ENCODE peak calls at places on chromosome 19, in eight cellular contexts. One of them, this sample, is unnamed.

GRCh38 chr19:1252221-1252817 is 3.9 kb downstream of the MIDN start:
- DNase-seq in neural progenitor cell: no peak
- DNase-seq in upper lobe of left lung: peak
- DNase-seq in A549: no peak
- DNase-seq in heart left ventricle: peak
- DNase-seq in IMR-90: peak
- DNase-seq in fibroblast of lung: peak
- DNase-seq in heart right ventricle: peak
- DNase-seq in this sample: peak

GRCh38 chr19:10832659-10833296 is 3.2 kb downstream of the TMED1 start:
- DNase-seq in neural progenitor cell: no peak
- DNase-seq in upper lobe of left lung: no peak
- DNase-seq in A549: no peak
- DNase-seq in heart left ventricle: no peak
- DNase-seq in IMR-90: no peak
- DNase-seq in fibroblast of lung: no peak
- DNase-seq in heart right ventricle: no peak
- DNase-seq in this sample: no peak

GRCh38 chr19:22261596-22261995 is 24.6 kb upstream of the ZNF729 start:
- DNase-seq in neural progenitor cell: no peak
- DNase-seq in upper lobe of left lung: no peak
- DNase-seq in A549: no peak
- DNase-seq in heart left ventricle: no peak
- DNase-seq in IMR-90: no peak
- DNase-seq in fibroblast of lung: no peak
- DNase-seq in heart right ventricle: no peak
- DNase-seq in this sample: no peak

GRCh38 chr19:17339088-17339741 is 1.9 kb downstream of the GTPBP3 start:
- DNase-seq in neural progenitor cell: no peak
- DNase-seq in upper lobe of left lung: no peak
- DNase-seq in A549: no peak
- DNase-seq in heart left ventricle: no peak
- DNase-seq in IMR-90: no peak
- DNase-seq in fibroblast of lung: no peak
- DNase-seq in heart right ventricle: no peak
- DNase-seq in this sample: no peak

GRCh38 chr19:7395360-7395781 is 46.6 kb downstream of the ARHGEF18 start:
- DNase-seq in neural progenitor cell: peak
- DNase-seq in upper lobe of left lung: no peak
- DNase-seq in A549: no peak
- DNase-seq in heart left ventricle: no peak
- DNase-seq in IMR-90: no peak
- DNase-seq in fibroblast of lung: no peak
- DNase-seq in heart right ventricle: no peak
- DNase-seq in this sample: no peak

GRCh38 chr19:31445406-31445805 is 96.2 kb upstream of the TSHZ3 start:
- DNase-seq in neural progenitor cell: no peak
- DNase-seq in upper lobe of left lung: no peak
- DNase-seq in A549: no peak
- DNase-seq in heart left ventricle: no peak
- DNase-seq in IMR-90: no peak
- DNase-seq in fibroblast of lung: no peak
- DNase-seq in heart right ventricle: no peak
- DNase-seq in this sample: no peak

GRCh38 chr19:40165362-40165937 is 25.8 kb upstream of the MAP3K10 start:
- DNase-seq in neural progenitor cell: peak
- DNase-seq in upper lobe of left lung: peak
- DNase-seq in A549: no peak
- DNase-seq in heart left ventricle: peak
- DNase-seq in IMR-90: no peak
- DNase-seq in fibroblast of lung: peak
- DNase-seq in heart right ventricle: peak
- DNase-seq in this sample: peak

GRCh38 chr19:49657493-49658138 is 8.0 kb downstream of the IRF3 start:
- DNase-seq in neural progenitor cell: no peak
- DNase-seq in upper lobe of left lung: no peak
- DNase-seq in A549: no peak
- DNase-seq in heart left ventricle: no peak
- DNase-seq in IMR-90: no peak
- DNase-seq in fibroblast of lung: no peak
- DNase-seq in heart right ventricle: no peak
- DNase-seq in this sample: no peak

GRCh38 chr19:58097783-58098681 is at the start of gene ZSCAN18:
- DNase-seq in neural progenitor cell: peak
- DNase-seq in upper lobe of left lung: peak
- DNase-seq in A549: peak
- DNase-seq in heart left ventricle: peak
- DNase-seq in IMR-90: peak
- DNase-seq in fibroblast of lung: peak
- DNase-seq in heart right ventricle: peak
- DNase-seq in this sample: peak

GRCh38 chr19:2888739-2889224 is 11.9 kb upstream of the ZNF57 start:
- DNase-seq in neural progenitor cell: no peak
- DNase-seq in upper lobe of left lung: peak
- DNase-seq in A549: no peak
- DNase-seq in heart left ventricle: no peak
- DNase-seq in IMR-90: no peak
- DNase-seq in fibroblast of lung: no peak
- DNase-seq in heart right ventricle: peak
- DNase-seq in this sample: no peak

GRCh38 chr19:54178581-54179261 is 5.8 kb upstream of the TMC4 start:
- DNase-seq in neural progenitor cell: peak
- DNase-seq in upper lobe of left lung: no peak
- DNase-seq in A549: no peak
- DNase-seq in heart left ventricle: no peak
- DNase-seq in IMR-90: no peak
- DNase-seq in fibroblast of lung: no peak
- DNase-seq in heart right ventricle: no peak
- DNase-seq in this sample: no peak

GRCh38 chr19:6551607-6552450 is 21.0 kb downstream of the TNFSF9 start:
- DNase-seq in neural progenitor cell: peak
- DNase-seq in upper lobe of left lung: no peak
- DNase-seq in A549: peak
- DNase-seq in heart left ventricle: no peak
- DNase-seq in IMR-90: no peak
- DNase-seq in fibroblast of lung: no peak
- DNase-seq in heart right ventricle: peak
- DNase-seq in this sample: no peak

GRCh38 chr19:11420429-11420893 is 1.3 kb upstream of the RGL3 start:
- DNase-seq in neural progenitor cell: peak
- DNase-seq in upper lobe of left lung: peak
- DNase-seq in A549: no peak
- DNase-seq in heart left ventricle: peak
- DNase-seq in IMR-90: no peak
- DNase-seq in fibroblast of lung: peak
- DNase-seq in heart right ventricle: peak
- DNase-seq in this sample: no peak

GRCh38 chr19:46495789-46496099 is at the start of gene PNMA8B:
- DNase-seq in neural progenitor cell: peak
- DNase-seq in upper lobe of left lung: no peak
- DNase-seq in A549: no peak
- DNase-seq in heart left ventricle: peak
- DNase-seq in IMR-90: peak
- DNase-seq in fibroblast of lung: peak
- DNase-seq in heart right ventricle: peak
- DNase-seq in this sample: peak

GRCh38 chr19:49588370-49589122 is 2.4 kb upstream of the PRR12 start:
- DNase-seq in neural progenitor cell: no peak
- DNase-seq in upper lobe of left lung: no peak
- DNase-seq in A549: no peak
- DNase-seq in heart left ventricle: no peak
- DNase-seq in IMR-90: no peak
- DNase-seq in fibroblast of lung: no peak
- DNase-seq in heart right ventricle: no peak
- DNase-seq in this sample: no peak

GRCh38 chr19:29764322-29764721 is 47.5 kb upstream of the CCNE1 start:
- DNase-seq in neural progenitor cell: no peak
- DNase-seq in upper lobe of left lung: no peak
- DNase-seq in A549: no peak
- DNase-seq in heart left ventricle: no peak
- DNase-seq in IMR-90: no peak
- DNase-seq in fibroblast of lung: no peak
- DNase-seq in heart right ventricle: no peak
- DNase-seq in this sample: no peak

GRCh38 chr19:32387701-32388392 is 17.7 kb upstream of the DPY19L3 start:
- DNase-seq in neural progenitor cell: no peak
- DNase-seq in upper lobe of left lung: no peak
- DNase-seq in A549: no peak
- DNase-seq in heart left ventricle: no peak
- DNase-seq in IMR-90: peak
- DNase-seq in fibroblast of lung: peak
- DNase-seq in heart right ventricle: no peak
- DNase-seq in this sample: peak

GRCh38 chr19:4115050-4115817 is 8.7 kb downstream of the MAP2K2 start:
- DNase-seq in neural progenitor cell: no peak
- DNase-seq in upper lobe of left lung: peak
- DNase-seq in A549: no peak
- DNase-seq in heart left ventricle: no peak
- DNase-seq in IMR-90: no peak
- DNase-seq in fibroblast of lung: no peak
- DNase-seq in heart right ventricle: peak
- DNase-seq in this sample: no peak
- H3K4me3 ChIP-seq in neural progenitor cell: no peak
- H3K4me3 ChIP-seq in upper lobe of left lung: no peak
- H3K4me3 ChIP-seq in A549: no peak
- H3K4me3 ChIP-seq in heart left ventricle: no peak
- H3K4me3 ChIP-seq in IMR-90: no peak
- H3K4me3 ChIP-seq in fibroblast of lung: no peak
- H3K4me3 ChIP-seq in heart right ventricle: peak
- H3K4me3 ChIP-seq in this sample: no peak

DNA sequence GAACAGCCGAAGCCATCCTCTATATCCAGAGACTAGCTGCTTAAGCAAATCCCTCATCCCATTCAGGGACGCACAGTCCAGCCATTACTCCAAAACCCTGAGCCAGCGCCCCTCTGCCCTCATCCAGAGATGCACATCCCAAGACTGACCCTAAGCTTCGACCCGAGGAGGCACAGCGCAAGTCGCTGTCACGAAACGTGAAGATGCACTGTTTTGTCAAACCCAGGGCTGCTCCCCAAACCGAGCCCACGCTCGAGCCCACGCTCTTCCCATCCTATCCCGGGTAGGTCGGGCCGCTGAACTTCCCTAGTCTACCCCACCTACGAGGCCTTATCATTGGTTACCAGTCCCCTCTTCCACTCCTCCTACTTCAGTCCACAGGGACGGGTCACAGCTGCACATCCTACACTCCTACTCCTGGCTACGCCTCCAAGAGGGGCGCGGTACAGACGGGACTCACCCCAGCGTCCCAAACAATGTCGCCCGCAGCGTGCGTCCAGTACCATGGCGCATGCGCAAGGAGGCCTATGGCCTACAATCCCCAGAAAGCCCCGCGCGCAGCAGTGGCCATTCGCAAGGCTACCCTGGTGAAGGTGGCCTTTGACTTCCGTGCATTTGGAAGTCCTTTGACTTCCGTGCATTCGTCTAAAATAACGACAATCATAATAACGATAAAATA is at the start of gene ZNF285:
- DNase-seq in neural progenitor cell: peak
- DNase-seq in upper lobe of left lung: peak
- DNase-seq in A549: peak
- DNase-seq in heart left ventricle: peak
- DNase-seq in IMR-90: peak
- DNase-seq in fibroblast of lung: peak
- DNase-seq in heart right ventricle: peak
- DNase-seq in this sample: peak
- H3K27ac ChIP-seq in neural progenitor cell: no peak
- H3K27ac ChIP-seq in upper lobe of left lung: no peak
- H3K27ac ChIP-seq in A549: peak
- H3K27ac ChIP-seq in heart left ventricle: peak
- H3K27ac ChIP-seq in IMR-90: peak
- H3K27ac ChIP-seq in fibroblast of lung: no peak
- H3K27ac ChIP-seq in heart right ventricle: peak
- H3K27ac ChIP-seq in this sample: no peak

DNA sequence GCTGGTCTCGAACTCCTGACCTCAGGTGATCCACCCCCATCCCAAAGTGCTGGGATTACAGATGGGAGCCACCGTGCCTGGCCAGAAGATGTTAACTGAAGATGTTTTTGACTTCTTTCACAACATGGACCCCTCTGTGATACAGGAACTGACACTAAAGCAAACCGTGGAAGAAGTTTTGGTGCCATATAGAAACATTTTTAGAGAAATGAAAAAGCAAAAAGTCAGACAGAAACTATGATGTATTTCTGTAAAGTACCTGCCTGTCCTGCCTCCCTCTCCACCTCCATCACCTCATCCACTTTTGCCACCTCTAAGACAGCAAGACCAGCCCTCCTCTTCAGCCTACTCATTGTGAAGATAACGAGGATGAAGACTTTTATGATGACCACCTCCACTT is 11.3 kb downstream of the FBXO27 start:
- DNase-seq in neural progenitor cell: no peak
- DNase-seq in upper lobe of left lung: no peak
- DNase-seq in A549: no peak
- DNase-seq in heart left ventricle: no peak
- DNase-seq in IMR-90: no peak
- DNase-seq in fibroblast of lung: no peak
- DNase-seq in heart right ventricle: no peak
- DNase-seq in this sample: no peak
- TF ChIP-seq CTCF in neural progenitor cell: no peak
- TF ChIP-seq CTCF in upper lobe of left lung: no peak
- TF ChIP-seq CTCF in A549: no peak
- TF ChIP-seq CTCF in heart left ventricle: no peak
- TF ChIP-seq CTCF in IMR-90: no peak
- TF ChIP-seq CTCF in fibroblast of lung: no peak
- TF ChIP-seq CTCF in heart right ventricle: no peak
- TF ChIP-seq CTCF in this sample: no peak

DNA sequence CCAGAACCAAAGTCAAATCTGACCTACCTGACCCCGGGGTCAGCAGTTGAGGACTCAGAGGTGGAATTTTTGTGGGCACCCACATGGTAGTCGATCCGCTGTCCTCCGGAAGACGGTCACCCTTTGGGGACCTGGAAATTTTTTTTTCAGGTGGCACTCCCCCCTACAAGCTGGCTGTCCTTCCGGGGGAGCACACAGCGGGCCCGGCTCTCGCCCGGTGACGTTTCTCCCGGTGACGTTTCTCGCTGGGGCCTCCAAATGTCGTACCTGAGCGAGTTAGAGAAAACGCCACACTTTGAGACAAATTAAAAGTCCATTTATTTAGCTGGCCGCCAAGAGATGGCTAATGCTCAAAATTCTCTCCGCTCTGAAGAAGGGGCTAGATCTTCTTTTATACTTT is 48.8 kb downstream of the ZFP14 start:
- DNase-seq in neural progenitor cell: no peak
- DNase-seq in upper lobe of left lung: no peak
- DNase-seq in A549: no peak
- DNase-seq in heart left ventricle: no peak
- DNase-seq in IMR-90: no peak
- DNase-seq in fibroblast of lung: no peak
- DNase-seq in heart right ventricle: no peak
- DNase-seq in this sample: no peak
- H3K4me3 ChIP-seq in neural progenitor cell: peak
- H3K4me3 ChIP-seq in upper lobe of left lung: no peak
- H3K4me3 ChIP-seq in A549: no peak
- H3K4me3 ChIP-seq in heart left ventricle: no peak
- H3K4me3 ChIP-seq in IMR-90: no peak
- H3K4me3 ChIP-seq in fibroblast of lung: no peak
- H3K4me3 ChIP-seq in heart right ventricle: no peak
- H3K4me3 ChIP-seq in this sample: no peak

This sample was measured in brain microvascular endothelial cell.